ENCODE peak calls at places on chromosomes 16 and 17, in eight cellular contexts. One of them, this sample, is unnamed.

GRCh38 chr17:50459081-50459676 is 9.5 kb downstream of the CHAD start:
- DNase-seq in cardiac fibroblast: no peak
- DNase-seq in adrenal gland: peak
- DNase-seq in AG10803: peak
- DNase-seq in transverse colon: peak
- DNase-seq in spleen: no peak
- DNase-seq in ovary: no peak
- DNase-seq in progenitor cell of endocrine pancreas: no peak
- DNase-seq in this sample: no peak

GRCh38 chr17:65020284-65020683 is 36.3 kb downstream of the GNA13 start:
- DNase-seq in adrenal gland: no peak
- DNase-seq in progenitor cell of endocrine pancreas: no peak
- DNase-seq in AG10803: peak
- DNase-seq in transverse colon: no peak
- DNase-seq in cardiac fibroblast: peak
- DNase-seq in ovary: no peak
- DNase-seq in spleen: no peak
- DNase-seq in this sample: no peak

GRCh38 chr16:56357291-56357764 is 68.0 kb downstream of the AMFR start:
- DNase-seq in ovary: peak
- DNase-seq in adrenal gland: peak
- DNase-seq in cardiac fibroblast: peak
- DNase-seq in transverse colon: peak
- DNase-seq in progenitor cell of endocrine pancreas: no peak
- DNase-seq in spleen: peak
- DNase-seq in AG10803: peak
- DNase-seq in this sample: peak

GRCh38 chr17:75313941-75314550 is 24.8 kb upstream of the SLC25A19 start:
- DNase-seq in adrenal gland: peak
- DNase-seq in AG10803: peak
- DNase-seq in cardiac fibroblast: peak
- DNase-seq in progenitor cell of endocrine pancreas: no peak
- DNase-seq in ovary: no peak
- DNase-seq in transverse colon: peak
- DNase-seq in spleen: no peak
- DNase-seq in this sample: no peak

GRCh38 chr17:78342438-78343098 is 17.3 kb downstream of the SOCS3 start:
- DNase-seq in spleen: peak
- DNase-seq in adrenal gland: peak
- DNase-seq in AG10803: peak
- DNase-seq in transverse colon: no peak
- DNase-seq in progenitor cell of endocrine pancreas: no peak
- DNase-seq in ovary: peak
- DNase-seq in cardiac fibroblast: peak
- DNase-seq in this sample: no peak

GRCh38 chr17:82973456-82974135 is 105.8 kb upstream of the METRNL start:
- DNase-seq in adrenal gland: no peak
- DNase-seq in spleen: no peak
- DNase-seq in transverse colon: no peak
- DNase-seq in AG10803: no peak
- DNase-seq in cardiac fibroblast: no peak
- DNase-seq in ovary: no peak
- DNase-seq in progenitor cell of endocrine pancreas: no peak
- DNase-seq in this sample: no peak

GRCh38 chr17:75308732-75309629 is 19.7 kb upstream of the SLC25A19 start:
- DNase-seq in progenitor cell of endocrine pancreas: no peak
- DNase-seq in AG10803: no peak
- DNase-seq in spleen: peak
- DNase-seq in ovary: no peak
- DNase-seq in transverse colon: peak
- DNase-seq in cardiac fibroblast: no peak
- DNase-seq in adrenal gland: no peak
- DNase-seq in this sample: no peak

GRCh38 chr17:62800580-62800979 is 7.5 kb downstream of the MARCHF10 start:
- DNase-seq in AG10803: peak
- DNase-seq in cardiac fibroblast: peak
- DNase-seq in spleen: no peak
- DNase-seq in transverse colon: no peak
- DNase-seq in adrenal gland: no peak
- DNase-seq in ovary: no peak
- DNase-seq in progenitor cell of endocrine pancreas: no peak
- DNase-seq in this sample: no peak

GRCh38 chr17:34412965-34413441 is 50.0 kb upstream of the CCL1 start:
- DNase-seq in progenitor cell of endocrine pancreas: no peak
- DNase-seq in AG10803: no peak
- DNase-seq in spleen: no peak
- DNase-seq in cardiac fibroblast: peak
- DNase-seq in ovary: no peak
- DNase-seq in adrenal gland: no peak
- DNase-seq in transverse colon: no peak
- DNase-seq in this sample: no peak

GRCh38 chr16:89917773-89918452 is 749 bp upstream of the MC1R start:
- DNase-seq in progenitor cell of endocrine pancreas: peak
- DNase-seq in ovary: peak
- DNase-seq in AG10803: peak
- DNase-seq in cardiac fibroblast: peak
- DNase-seq in spleen: peak
- DNase-seq in adrenal gland: peak
- DNase-seq in transverse colon: peak
- DNase-seq in this sample: peak

DNA sequence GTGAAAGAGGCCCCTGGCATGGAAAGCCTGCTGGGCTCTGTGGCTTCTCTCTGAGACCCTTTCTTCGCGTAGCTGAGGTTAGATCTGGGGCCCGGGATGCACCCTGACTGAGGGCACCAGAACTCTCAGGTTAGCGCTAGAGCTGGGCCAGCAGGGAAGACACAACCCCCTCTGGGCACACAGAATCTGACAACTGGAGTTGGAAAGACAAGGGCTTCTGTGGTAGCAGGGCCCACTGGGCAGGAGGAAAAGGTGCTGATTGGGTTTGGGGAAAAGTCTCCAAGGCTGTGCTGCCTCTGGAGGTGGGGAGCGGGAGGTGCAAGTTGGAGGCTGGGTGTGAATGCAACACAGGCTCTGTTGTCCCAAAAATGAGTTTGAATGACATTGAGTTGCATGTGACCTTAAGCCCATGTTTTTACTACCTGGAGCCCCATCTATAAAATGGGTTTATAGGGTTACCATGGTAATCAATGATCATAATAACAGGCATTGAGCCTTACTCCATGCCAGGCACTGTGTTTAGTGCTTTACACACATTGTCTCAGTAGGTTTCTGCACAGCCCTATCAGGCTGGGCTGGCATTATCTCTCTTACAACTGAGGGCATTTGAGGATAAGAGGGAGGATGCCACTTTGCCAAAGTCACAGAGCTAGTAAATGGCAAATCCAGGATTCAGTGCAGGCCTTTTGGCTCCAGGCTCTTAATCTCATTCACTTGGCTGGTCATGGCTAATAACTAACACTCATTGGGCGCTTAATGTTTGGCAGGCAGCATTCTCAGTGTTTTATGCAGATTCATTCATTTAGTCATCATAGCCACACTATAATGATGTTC is 9.5 kb upstream of the IGFBP4 start:
- DNase-seq in cardiac fibroblast: peak
- DNase-seq in adrenal gland: no peak
- DNase-seq in spleen: peak
- DNase-seq in transverse colon: no peak
- DNase-seq in progenitor cell of endocrine pancreas: no peak
- DNase-seq in ovary: no peak
- DNase-seq in AG10803: no peak
- DNase-seq in this sample: no peak
- TF ChIP-seq CTCF in cardiac fibroblast: peak
- TF ChIP-seq CTCF in adrenal gland: peak
- TF ChIP-seq CTCF in spleen: no peak
- TF ChIP-seq CTCF in transverse colon: peak
- TF ChIP-seq CTCF in progenitor cell of endocrine pancreas: peak
- TF ChIP-seq CTCF in ovary: no peak
- TF ChIP-seq CTCF in AG10803: peak
- TF ChIP-seq CTCF in this sample: no peak

GRCh38 chr17:1109606-1110523 is 69.9 kb downstream of the ABR start:
- DNase-seq in cardiac fibroblast: no peak
- DNase-seq in progenitor cell of endocrine pancreas: peak
- DNase-seq in transverse colon: peak
- DNase-seq in adrenal gland: no peak
- DNase-seq in ovary: peak
- DNase-seq in spleen: peak
- DNase-seq in AG10803: no peak
- DNase-seq in this sample: no peak
- TF ChIP-seq CTCF in cardiac fibroblast: no peak
- TF ChIP-seq CTCF in progenitor cell of endocrine pancreas: peak
- TF ChIP-seq CTCF in transverse colon: no peak
- TF ChIP-seq CTCF in adrenal gland: no peak
- TF ChIP-seq CTCF in ovary: no peak
- TF ChIP-seq CTCF in spleen: no peak
- TF ChIP-seq CTCF in AG10803: peak
- TF ChIP-seq CTCF in this sample: no peak

DNA sequence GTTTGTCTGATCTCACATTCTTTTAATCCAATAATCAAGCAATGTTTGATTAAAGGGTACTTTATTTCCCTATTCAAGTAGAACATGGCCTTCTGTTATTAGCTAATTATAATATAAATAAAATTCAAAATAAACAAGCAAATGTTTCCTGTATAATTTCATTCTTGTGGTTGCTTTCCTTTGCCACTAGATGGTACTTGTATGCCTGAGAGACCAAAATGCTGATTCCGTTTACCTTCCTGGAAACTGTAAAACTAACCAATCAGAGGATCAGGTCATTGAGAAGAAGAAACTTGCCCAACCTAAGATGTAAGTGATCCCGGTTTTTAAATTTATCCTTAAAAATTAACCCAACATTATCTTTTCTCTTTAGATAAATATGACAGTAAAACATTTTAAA is 8.1 kb upstream of the ABCA5 start:
- DNase-seq in cardiac fibroblast: peak
- DNase-seq in progenitor cell of endocrine pancreas: no peak
- DNase-seq in ovary: no peak
- DNase-seq in adrenal gland: no peak
- DNase-seq in spleen: no peak
- DNase-seq in transverse colon: no peak
- DNase-seq in AG10803: peak
- DNase-seq in this sample: no peak
- TF ChIP-seq CTCF in cardiac fibroblast: peak
- TF ChIP-seq CTCF in progenitor cell of endocrine pancreas: peak
- TF ChIP-seq CTCF in ovary: no peak
- TF ChIP-seq CTCF in adrenal gland: peak
- TF ChIP-seq CTCF in spleen: no peak
- TF ChIP-seq CTCF in transverse colon: peak
- TF ChIP-seq CTCF in AG10803: peak
- TF ChIP-seq CTCF in this sample: no peak

GRCh38 chr16:83676056-83676455 is 131.7 kb upstream of the HSBP1 start:
- DNase-seq in adrenal gland: no peak
- DNase-seq in AG10803: no peak
- DNase-seq in spleen: no peak
- DNase-seq in progenitor cell of endocrine pancreas: no peak
- DNase-seq in transverse colon: no peak
- DNase-seq in cardiac fibroblast: no peak
- DNase-seq in ovary: no peak
- DNase-seq in this sample: no peak
- TF ChIP-seq CTCF in adrenal gland: no peak
- TF ChIP-seq CTCF in AG10803: no peak
- TF ChIP-seq CTCF in spleen: no peak
- TF ChIP-seq CTCF in progenitor cell of endocrine pancreas: no peak
- TF ChIP-seq CTCF in transverse colon: no peak
- TF ChIP-seq CTCF in cardiac fibroblast: no peak
- TF ChIP-seq CTCF in ovary: no peak
- TF ChIP-seq CTCF in this sample: no peak

GRCh38 chr17:39699818-39700147 is at the start of gene ERBB2:
- DNase-seq in progenitor cell of endocrine pancreas: peak
- DNase-seq in AG10803: peak
- DNase-seq in adrenal gland: peak
- DNase-seq in spleen: no peak
- DNase-seq in transverse colon: peak
- DNase-seq in ovary: peak
- DNase-seq in cardiac fibroblast: peak
- DNase-seq in this sample: no peak
- TF ChIP-seq CTCF in progenitor cell of endocrine pancreas: no peak
- TF ChIP-seq CTCF in AG10803: no peak
- TF ChIP-seq CTCF in adrenal gland: no peak
- TF ChIP-seq CTCF in spleen: no peak
- TF ChIP-seq CTCF in transverse colon: no peak
- TF ChIP-seq CTCF in ovary: no peak
- TF ChIP-seq CTCF in cardiac fibroblast: no peak
- TF ChIP-seq CTCF in this sample: no peak